ENCODE peak calls at places on chromosomes 5 and 9, in seven cellular contexts. G, R, J, Z, M, V and U are unnamed samples.

GRCh38 chr5:1167361-1167727 is 34.1 kb upstream of the SLC6A19 start:
- DNase-seq in G (no peak), R (no peak), J (no peak), Z (no peak), M (no peak), V (peak), U (peak)

GRCh38 chr5:74919487-74919886 is 53.3 kb upstream of the FAM169A start:
- DNase-seq in G (no peak), R (no peak), J (no peak), Z (no peak), M (no peak), V (no peak), U (no peak)

GRCh38 chr5:2886531-2886930 is 135.1 kb upstream of the IRX2 start:
- DNase-seq in G (no peak), R (no peak), J (no peak), Z (no peak), M (no peak), V (no peak), U (no peak)

GRCh38 chr9:34603610-34604231 is 8.2 kb downstream of the RPP25L start:
- DNase-seq in G (no peak), R (peak), J (peak), Z (peak), M (peak), V (peak), U (peak)

GRCh38 chr5:60490597-60491166 is 209.3 kb downstream of the DEPDC1B start:
- DNase-seq in G (no peak), R (no peak), J (no peak), Z (no peak), M (no peak), V (no peak), U (no peak)

GRCh38 chr5:6633469-6634326 is 458 bp downstream of the SRD5A1 start:
- DNase-seq in G (no peak), R (no peak), J (no peak), Z (no peak), M (no peak), V (no peak), U (peak)

GRCh38 chr5:96259211-96259772 is 173.8 kb downstream of the PCSK1 start:
- DNase-seq in G (no peak), R (no peak), J (no peak), Z (no peak), M (no peak), V (no peak), U (no peak)

GRCh38 chr5:151570058-151570457 is 21.1 kb downstream of the FAT2 start:
- DNase-seq in G (no peak), R (no peak), J (no peak), Z (no peak), M (no peak), V (no peak), U (no peak)

GRCh38 chr5:93585753-93586385 is 2.8 kb downstream of the NR2F1 start:
- DNase-seq in G (no peak), R (no peak), J (no peak), Z (no peak), M (no peak), V (no peak), U (no peak)

GRCh38 chr9:137639303-137640051 is 20.7 kb downstream of the EHMT1 start:
- DNase-seq in G (no peak), R (no peak), J (no peak), Z (no peak), M (no peak), V (no peak), U (no peak)

GRCh38 chr9:16387382-16387781 is 483.1 kb downstream of the BNC2 start:
- DNase-seq in G (no peak), R (no peak), J (no peak), Z (no peak), M (no peak), V (no peak), U (no peak)

GRCh38 chr9:93673844-93674334 is 97.5 kb downstream of the PHF2 start:
- DNase-seq in G (no peak), R (peak), J (no peak), Z (peak), M (peak), V (peak), U (peak)

GRCh38 chr9:88775037-88775471 is 216.2 kb upstream of the S1PR3 start:
- DNase-seq in G (no peak), R (no peak), J (no peak), Z (no peak), M (no peak), V (no peak), U (no peak)
- H3K27ac ChIP-seq in G (no peak), R (peak), J (no peak), Z (no peak), M (peak), V (no peak), U (no peak)

DNA sequence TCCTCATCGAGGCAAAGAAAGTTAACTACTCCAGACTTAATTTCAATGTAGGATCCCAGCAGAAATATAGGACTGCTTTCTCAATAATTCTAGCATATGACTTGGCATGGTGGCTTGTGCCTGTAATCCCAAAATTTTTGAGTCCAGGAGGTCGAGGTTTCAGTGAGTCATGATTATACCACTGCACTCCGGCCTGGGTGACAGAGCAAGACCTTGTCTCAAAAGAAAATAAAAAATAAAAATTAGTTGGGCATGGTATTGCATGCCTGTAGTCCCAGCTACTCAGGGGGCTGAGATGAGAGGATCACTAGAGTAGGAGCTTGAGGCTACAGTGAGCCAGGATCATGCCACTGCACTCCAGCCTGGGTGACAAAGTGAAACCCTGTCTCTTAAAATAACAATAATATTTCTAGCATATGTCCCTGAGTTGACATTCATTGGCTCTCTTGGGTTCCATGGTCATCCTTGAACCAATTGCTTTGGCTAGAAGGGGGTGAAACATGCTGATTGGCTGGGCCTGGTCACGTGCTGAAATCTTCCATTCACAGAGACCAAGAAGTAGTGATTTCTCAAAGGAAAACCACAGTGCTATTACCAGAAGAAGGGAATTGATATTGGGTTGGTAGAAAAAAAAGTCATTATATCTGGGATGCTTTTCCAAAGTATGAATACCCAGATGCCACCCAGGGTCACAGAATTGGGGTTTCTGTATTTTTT is 31.6 kb upstream of the GARNL3 start:
- DNase-seq in G (no peak), R (no peak), J (no peak), Z (no peak), M (no peak), V (no peak), U (no peak)
- H3K27ac ChIP-seq in G (no peak), R (no peak), J (no peak), Z (no peak), M (no peak), V (no peak), U (no peak)

GRCh38 chr9:129353697-129354336 is 175.8 kb upstream of the IER5L start:
- DNase-seq in G (no peak), R (no peak), J (no peak), Z (no peak), M (no peak), V (no peak), U (peak)
- H3K27ac ChIP-seq in G (no peak), R (peak), J (no peak), Z (no peak), M (peak), V (no peak), U (no peak)

GRCh38 chr5:54083245-54083644 is 227.1 kb downstream of the ARL15 start:
- DNase-seq in G (no peak), R (no peak), J (no peak), Z (no peak), M (no peak), V (no peak), U (no peak)
- H3K27ac ChIP-seq in G (no peak), R (no peak), J (no peak), Z (no peak), M (no peak), V (no peak), U (no peak)

GRCh38 chr9:118992813-118993747 is 376.2 kb downstream of the BRINP1 start:
- DNase-seq in G (no peak), R (no peak), J (no peak), Z (no peak), M (no peak), V (no peak), U (no peak)
- H3K27ac ChIP-seq in G (no peak), R (no peak), J (no peak), Z (no peak), M (no peak), V (no peak), U (no peak)